ENCODE peak calls at places on chromosomes 13 and 19, in five cellular contexts. Z, M, U, B and X are unnamed samples.
A peak's percentile ranks its signal among the peaks of the same experiment; 100 is the strongest.

GRCh38 chr19:1468274-1469199 is 10.5 kb downstream of the C19orf25 start:
- DNase-seq in Z (no peak), M (no peak), U (peak; percentile 80), B (no peak), X (no peak)

GRCh38 chr13:112453207-112453829 is 77.2 kb downstream of the SPACA7 start:
- DNase-seq in Z (no peak), M (no peak), U (peak; percentile 32), B (no peak), X (no peak)

GRCh38 chr19:38739440-38740251 is 4.6 kb downstream of the CAPN12 start:
- DNase-seq in Z (no peak), M (no peak), U (no peak), B (no peak), X (no peak)

GRCh38 chr19:18746393-18747167 is 44.5 kb downstream of the COMP start:
- DNase-seq in Z (no peak), M (no peak), U (no peak), B (no peak), X (no peak)

GRCh38 chr19:48749571-48750198 is 2.8 kb downstream of the FUT1 start:
- DNase-seq in Z (no peak), M (no peak), U (no peak), B (no peak), X (no peak)

GRCh38 chr19:1076951-1077350 is 10.0 kb downstream of the ARHGAP45 start:
- DNase-seq in Z (no peak), M (peak; percentile 53), U (peak; percentile 93), B (no peak), X (no peak)

GRCh38 chr19:32830231-32831014 is 39.1 kb downstream of the SLC7A9 start:
- DNase-seq in Z (no peak), M (no peak), U (no peak), B (peak; percentile 52), X (no peak)

GRCh38 chr19:1079566-1080111 is 12.7 kb downstream of the ARHGAP45 start:
- DNase-seq in Z (no peak), M (no peak), U (peak; percentile 86), B (no peak), X (no peak)

GRCh38 chr19:40366697-40367561 is 18.4 kb downstream of the PLD3 start:
- DNase-seq in Z (no peak), M (no peak), U (no peak), B (no peak), X (no peak)

GRCh38 chr13:73060251-73061160 is 1.7 kb downstream of the KLF5 start:
- DNase-seq in Z (no peak), M (peak; percentile 30), U (no peak), B (no peak), X (peak; percentile 36)

GRCh38 chr13:75704942-75705320 is 68.8 kb downstream of the LMO7 start:
- DNase-seq in Z (peak; percentile 58), M (peak; percentile 64), U (no peak), B (peak; percentile 88), X (no peak)

GRCh38 chr19:30691767-30692516 is 319.8 kb downstream of the ZNF536 start:
- DNase-seq in Z (no peak), M (no peak), U (no peak), B (no peak), X (peak; percentile 33)

GRCh38 chr19:43735013-43735412 is 19.1 kb downstream of the IRGC start:
- DNase-seq in Z (no peak), M (no peak), U (no peak), B (no peak), X (no peak)

GRCh38 chr13:111323950-111324651 is 3.7 kb downstream of the TEX29 start:
- DNase-seq in Z (no peak), M (no peak), U (no peak), B (no peak), X (no peak)

GRCh38 chr19:52102163-52102562 is 6.6 kb upstream of the ZNF841 start:
- DNase-seq in Z (no peak), M (no peak), U (no peak), B (no peak), X (no peak)

GRCh38 chr13:100089633-100090032 is 740 bp downstream of the PCCA start:
- DNase-seq in Z (no peak), M (peak; percentile 18), U (no peak), B (no peak), X (no peak)

GRCh38 chr19:2986951-2987491 is 9.7 kb downstream of the TLE6 start:
- DNase-seq in Z (no peak), M (no peak), U (no peak), B (no peak), X (no peak)

GRCh38 chr13:110173247-110173818 is 133.6 kb downstream of the COL4A1 start:
- DNase-seq in Z (no peak), M (no peak), U (no peak), B (no peak), X (no peak)

GRCh38 chr13:35499131-35500051 is 22.9 kb upstream of the MAB21L1 start:
- DNase-seq in Z (no peak), M (no peak), U (no peak), B (no peak), X (peak; percentile 48)

GRCh38 chr13:32284927-32285632 is 30.1 kb downstream of the ZAR1L start:
- DNase-seq in Z (no peak), M (peak; percentile 20), U (no peak), B (peak; percentile 10), X (peak; percentile 15)

GRCh38 chr19:41537789-41538188 is 38.2 kb upstream of the CEACAM21 start:
- DNase-seq in Z (no peak), M (no peak), U (no peak), B (no peak), X (no peak)

GRCh38 chr13:25690582-25690981 is 318.8 kb downstream of the ATP8A2 start:
- DNase-seq in Z (no peak), M (no peak), U (no peak), B (no peak), X (no peak)

GRCh38 chr13:30736921-30737320 is 1.6 kb downstream of the ALOX5AP start:
- DNase-seq in Z (no peak), M (no peak), U (no peak), B (no peak), X (no peak)

GRCh38 chr13:72839831-72840426 is 58.0 kb downstream of the PIBF1 start:
- DNase-seq in Z (peak; percentile 80), M (peak; percentile 61), U (no peak), B (peak; percentile 54), X (peak; percentile 3)

GRCh38 chr13:46341112-46341711 is 45.8 kb downstream of the RUBCNL start:
- DNase-seq in Z (no peak), M (no peak), U (no peak), B (no peak), X (peak; percentile 46)

GRCh38 chr13:31765441-31765840 is 26.1 kb downstream of the RXFP2 start:
- DNase-seq in Z (no peak), M (no peak), U (no peak), B (no peak), X (no peak)

GRCh38 chr19:9801976-9802375 is 16.9 kb downstream of the FBXL12 start:
- DNase-seq in Z (no peak), M (no peak), U (no peak), B (no peak), X (no peak)

GRCh38 chr13:92137519-92137918 is 739.1 kb downstream of the GPC5 start:
- DNase-seq in Z (no peak), M (no peak), U (no peak), B (no peak), X (no peak)

GRCh38 chr19:31533114-31533513 is 183.9 kb upstream of the TSHZ3 start:
- DNase-seq in Z (no peak), M (no peak), U (no peak), B (no peak), X (no peak)

GRCh38 chr19:43798546-43799409 is 3.5 kb downstream of the LYPD5 start:
- DNase-seq in Z (peak; percentile 82), M (peak; percentile 52), U (peak; percentile 83), B (peak; percentile 89), X (no peak)

GRCh38 chr19:34373601-34374288 is 8.7 kb downstream of the GPI start:
- DNase-seq in Z (no peak), M (no peak), U (no peak), B (no peak), X (no peak)

GRCh38 chr19:28242317-28242927 is 970.5 kb downstream of the UQCRFS1 start:
- DNase-seq in Z (no peak), M (peak; percentile 22), U (no peak), B (peak; percentile 2), X (peak; percentile 22)

GRCh38 chr13:29918845-29919244 is 68.4 kb upstream of the UBL3 start:
- DNase-seq in Z (no peak), M (peak; percentile 78), U (no peak), B (peak; percentile 62), X (no peak)

GRCh38 chr13:49620170-49620621 is 8.1 kb upstream of the ARL11 start:
- DNase-seq in Z (no peak), M (no peak), U (peak; percentile 60), B (no peak), X (no peak)

GRCh38 chr13:41311607-41312500 is 787 bp downstream of the NAA16 start:
- DNase-seq in Z (peak; percentile 43), M (peak; percentile 65), U (peak; percentile 81), B (peak; percentile 23), X (peak; percentile 18)

GRCh38 chr19:31301306-31301980 is 47.8 kb downstream of the TSHZ3 start:
- DNase-seq in Z (no peak), M (no peak), U (no peak), B (no peak), X (no peak)

GRCh38 chr13:62119739-62120700 is 704.4 kb upstream of the PCDH20 start:
- DNase-seq in Z (no peak), M (no peak), U (no peak), B (no peak), X (peak; percentile 3)

GRCh38 chr19:33595783-33596182 is 26.0 kb upstream of the CHST8 start:
- DNase-seq in Z (no peak), M (no peak), U (no peak), B (no peak), X (no peak)